ENCODE peak calls at places on chromosome X, in seven cellular contexts. One of them, this sample, is unnamed.

GRCh38 chrX:53795583-53795982 is 109.1 kb upstream of the HUWE1 start:
- DNase-seq in astrocyte: no peak
- DNase-seq in pancreas: no peak
- DNase-seq in fibroblast of pulmonary artery: peak
- DNase-seq in lung: no peak
- DNase-seq in brain microvascular endothelial cell: peak
- DNase-seq in BJ: no peak
- DNase-seq in this sample: peak

GRCh38 chrX:45749375-45749774 is 548.7 kb upstream of the DIPK2B start:
- DNase-seq in brain microvascular endothelial cell: no peak
- DNase-seq in pancreas: no peak
- DNase-seq in fibroblast of pulmonary artery: peak
- DNase-seq in lung: no peak
- DNase-seq in astrocyte: no peak
- DNase-seq in BJ: no peak
- DNase-seq in this sample: no peak

GRCh38 chrX:86044210-86044609 is 3.1 kb downstream of the CHM start:
- DNase-seq in fibroblast of pulmonary artery: no peak
- DNase-seq in BJ: no peak
- DNase-seq in brain microvascular endothelial cell: no peak
- DNase-seq in lung: no peak
- DNase-seq in astrocyte: no peak
- DNase-seq in pancreas: no peak
- DNase-seq in this sample: no peak

GRCh38 chrX:13005671-13006473 is 31.0 kb downstream of the TMSB4X start:
- DNase-seq in fibroblast of pulmonary artery: peak
- DNase-seq in BJ: no peak
- DNase-seq in lung: no peak
- DNase-seq in brain microvascular endothelial cell: no peak
- DNase-seq in pancreas: no peak
- DNase-seq in astrocyte: peak
- DNase-seq in this sample: peak

GRCh38 chrX:41664307-41665299 is 24.2 kb upstream of the GPR34 start:
- DNase-seq in astrocyte: no peak
- DNase-seq in BJ: no peak
- DNase-seq in lung: no peak
- DNase-seq in brain microvascular endothelial cell: no peak
- DNase-seq in pancreas: no peak
- DNase-seq in fibroblast of pulmonary artery: peak
- DNase-seq in this sample: peak

GRCh38 chrX:87805829-87806490 is 288.4 kb downstream of the KLHL4 start:
- DNase-seq in BJ: no peak
- DNase-seq in lung: no peak
- DNase-seq in fibroblast of pulmonary artery: peak
- DNase-seq in pancreas: no peak
- DNase-seq in brain microvascular endothelial cell: no peak
- DNase-seq in astrocyte: peak
- DNase-seq in this sample: no peak

GRCh38 chrX:38275615-38276014 is 51.7 kb downstream of the RPGR start:
- DNase-seq in BJ: peak
- DNase-seq in pancreas: no peak
- DNase-seq in astrocyte: peak
- DNase-seq in brain microvascular endothelial cell: peak
- DNase-seq in fibroblast of pulmonary artery: peak
- DNase-seq in lung: no peak
- DNase-seq in this sample: peak

GRCh38 chrX:1425381-1425780 is 27.3 kb downstream of the ASMTL start:
- DNase-seq in fibroblast of pulmonary artery: no peak
- DNase-seq in BJ: no peak
- DNase-seq in pancreas: peak
- DNase-seq in brain microvascular endothelial cell: no peak
- DNase-seq in lung: no peak
- DNase-seq in astrocyte: no peak
- DNase-seq in this sample: no peak

GRCh38 chrX:11257711-11258110 is 35.5 kb upstream of the AMELX start:
- DNase-seq in brain microvascular endothelial cell: no peak
- DNase-seq in astrocyte: no peak
- DNase-seq in pancreas: no peak
- DNase-seq in BJ: no peak
- DNase-seq in lung: no peak
- DNase-seq in fibroblast of pulmonary artery: no peak
- DNase-seq in this sample: no peak

GRCh38 chrX:2766921-2767320 is 15.1 kb downstream of the XG start:
- DNase-seq in fibroblast of pulmonary artery: no peak
- DNase-seq in brain microvascular endothelial cell: no peak
- DNase-seq in pancreas: no peak
- DNase-seq in BJ: no peak
- DNase-seq in astrocyte: no peak
- DNase-seq in lung: no peak
- DNase-seq in this sample: peak

GRCh38 chrX:2769615-2770014 is 17.8 kb downstream of the XG start:
- DNase-seq in astrocyte: no peak
- DNase-seq in BJ: no peak
- DNase-seq in lung: no peak
- DNase-seq in brain microvascular endothelial cell: no peak
- DNase-seq in fibroblast of pulmonary artery: no peak
- DNase-seq in pancreas: no peak
- DNase-seq in this sample: no peak

GRCh38 chrX:2764766-2765666 is 13.2 kb downstream of the XG start:
- DNase-seq in lung: no peak
- DNase-seq in astrocyte: no peak
- DNase-seq in pancreas: no peak
- DNase-seq in BJ: no peak
- DNase-seq in fibroblast of pulmonary artery: no peak
- DNase-seq in brain microvascular endothelial cell: no peak
- DNase-seq in this sample: no peak

GRCh38 chrX:2767631-2768455 is 16.0 kb downstream of the XG start:
- DNase-seq in fibroblast of pulmonary artery: peak
- DNase-seq in lung: peak
- DNase-seq in astrocyte: peak
- DNase-seq in brain microvascular endothelial cell: peak
- DNase-seq in pancreas: no peak
- DNase-seq in BJ: no peak
- DNase-seq in this sample: peak
- H3K4me3 ChIP-seq in fibroblast of pulmonary artery: no peak
- H3K4me3 ChIP-seq in lung: no peak
- H3K4me3 ChIP-seq in astrocyte: no peak
- H3K4me3 ChIP-seq in brain microvascular endothelial cell: no peak
- H3K4me3 ChIP-seq in pancreas: no peak
- H3K4me3 ChIP-seq in BJ: no peak
- H3K4me3 ChIP-seq in this sample: no peak

GRCh38 chrX:68944211-68944610 is 115.4 kb downstream of the EFNB1 start:
- DNase-seq in brain microvascular endothelial cell: no peak
- DNase-seq in astrocyte: no peak
- DNase-seq in lung: peak
- DNase-seq in BJ: no peak
- DNase-seq in fibroblast of pulmonary artery: no peak
- DNase-seq in pancreas: no peak
- DNase-seq in this sample: no peak

GRCh38 chrX:68945081-68945602 is 116.3 kb downstream of the EFNB1 start:
- DNase-seq in lung: peak
- DNase-seq in astrocyte: no peak
- DNase-seq in brain microvascular endothelial cell: no peak
- DNase-seq in pancreas: no peak
- DNase-seq in BJ: no peak
- DNase-seq in fibroblast of pulmonary artery: no peak
- DNase-seq in this sample: no peak

GRCh38 chrX:68947882-68948605 is 119.2 kb downstream of the EFNB1 start:
- DNase-seq in pancreas: no peak
- DNase-seq in fibroblast of pulmonary artery: no peak
- DNase-seq in lung: peak
- DNase-seq in astrocyte: no peak
- DNase-seq in brain microvascular endothelial cell: no peak
- DNase-seq in BJ: no peak
- DNase-seq in this sample: peak

GRCh38 chrX:68942797-68943196 is 114.0 kb downstream of the EFNB1 start:
- DNase-seq in pancreas: no peak
- DNase-seq in BJ: no peak
- DNase-seq in astrocyte: no peak
- DNase-seq in brain microvascular endothelial cell: no peak
- DNase-seq in fibroblast of pulmonary artery: no peak
- DNase-seq in lung: no peak
- DNase-seq in this sample: no peak

DNA sequence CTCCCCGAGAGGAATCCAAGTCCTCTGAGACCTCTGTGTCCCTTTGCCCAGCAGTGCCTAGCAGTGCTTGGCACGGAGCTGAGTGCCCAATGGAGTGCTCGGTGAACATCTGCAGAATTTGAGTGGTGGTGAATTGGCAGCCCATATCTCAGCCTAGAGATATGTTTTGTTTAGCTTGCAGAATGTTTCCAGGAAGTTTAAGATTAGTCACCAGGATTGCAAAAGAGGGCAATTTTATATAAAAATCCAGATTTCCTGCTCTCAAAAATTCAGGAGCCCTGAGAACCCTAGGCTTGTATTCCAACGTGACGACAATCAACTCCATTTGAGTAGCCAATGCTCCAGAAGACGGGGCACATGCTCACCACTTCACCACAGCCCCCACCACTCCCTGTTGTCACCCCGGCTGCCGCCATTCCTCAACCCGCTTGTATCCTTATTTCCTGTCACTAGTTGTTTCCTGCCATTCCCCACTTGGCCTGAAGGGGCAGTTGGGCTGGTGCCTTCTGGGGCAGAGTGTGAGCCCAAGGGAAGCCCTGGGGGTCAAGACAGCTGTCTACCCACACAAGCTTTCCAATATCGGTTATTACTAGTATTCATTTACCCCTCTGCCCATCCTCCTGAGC is 116.9 kb downstream of the EFNB1 start:
- DNase-seq in fibroblast of pulmonary artery: peak
- DNase-seq in pancreas: no peak
- DNase-seq in astrocyte: peak
- DNase-seq in brain microvascular endothelial cell: peak
- DNase-seq in BJ: no peak
- DNase-seq in lung: peak
- DNase-seq in this sample: peak
- TF ChIP-seq CTCF in fibroblast of pulmonary artery: peak
- TF ChIP-seq CTCF in pancreas: no peak
- TF ChIP-seq CTCF in astrocyte: peak
- TF ChIP-seq CTCF in brain microvascular endothelial cell: peak
- TF ChIP-seq CTCF in BJ: peak
- TF ChIP-seq CTCF in lung: no peak
- TF ChIP-seq CTCF in this sample: peak

GRCh38 chrX:70168238-70169188 is 8.8 kb upstream of the DGAT2L6 start:
- DNase-seq in astrocyte: peak
- DNase-seq in fibroblast of pulmonary artery: peak
- DNase-seq in pancreas: no peak
- DNase-seq in BJ: no peak
- DNase-seq in brain microvascular endothelial cell: peak
- DNase-seq in lung: no peak
- DNase-seq in this sample: peak
- H3K4me3 ChIP-seq in astrocyte: peak
- H3K4me3 ChIP-seq in fibroblast of pulmonary artery: no peak
- H3K4me3 ChIP-seq in pancreas: no peak
- H3K4me3 ChIP-seq in BJ: no peak
- H3K4me3 ChIP-seq in brain microvascular endothelial cell: no peak
- H3K4me3 ChIP-seq in lung: no peak
- H3K4me3 ChIP-seq in this sample: peak

DNA sequence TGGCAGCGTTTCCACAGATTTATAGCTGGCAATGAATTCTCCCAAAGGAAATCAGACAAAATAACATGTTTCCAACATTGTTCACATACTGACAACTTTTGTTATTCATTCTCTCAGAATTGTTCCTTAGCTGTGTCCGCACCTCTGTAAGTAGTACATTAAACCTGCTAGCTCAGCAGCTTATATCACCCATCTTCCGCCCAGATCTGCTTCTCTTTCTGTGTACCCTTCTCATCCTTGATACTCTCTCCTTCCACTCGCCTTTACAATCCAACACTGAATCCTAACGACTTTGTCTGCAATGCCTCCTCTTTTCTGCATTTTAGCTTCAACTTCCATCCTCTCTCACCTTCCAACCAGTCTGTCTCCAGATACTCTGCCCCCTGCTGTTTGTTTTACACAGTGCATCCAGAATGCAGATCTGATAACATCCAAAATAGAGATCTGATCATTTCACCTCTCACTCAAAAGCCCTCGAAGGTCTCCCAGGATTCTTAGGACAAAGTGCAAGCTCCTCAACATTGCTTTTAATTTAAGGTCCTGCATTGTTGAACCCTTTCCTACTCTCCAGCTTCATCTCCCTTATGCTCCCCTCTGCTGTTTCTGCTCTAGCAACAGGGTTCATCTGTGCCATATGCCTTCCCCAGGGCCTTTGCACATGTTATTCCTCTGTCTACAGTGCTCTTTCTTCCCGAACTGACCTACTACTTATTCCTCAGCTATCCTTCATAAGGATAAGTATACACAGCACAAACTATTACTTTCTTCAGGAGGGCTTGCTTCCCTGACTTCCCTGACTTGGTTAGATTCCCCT is 67.3 kb upstream of the VBP1 start:
- DNase-seq in brain microvascular endothelial cell: peak
- DNase-seq in lung: no peak
- DNase-seq in astrocyte: no peak
- DNase-seq in pancreas: no peak
- DNase-seq in fibroblast of pulmonary artery: peak
- DNase-seq in BJ: no peak
- DNase-seq in this sample: peak
- TF ChIP-seq CTCF in brain microvascular endothelial cell: peak
- TF ChIP-seq CTCF in lung: no peak
- TF ChIP-seq CTCF in astrocyte: peak
- TF ChIP-seq CTCF in pancreas: peak
- TF ChIP-seq CTCF in fibroblast of pulmonary artery: peak
- TF ChIP-seq CTCF in BJ: peak
- TF ChIP-seq CTCF in this sample: peak

GRCh38 chrX:25020391-25021131 is 4.8 kb upstream of the ARX start:
- DNase-seq in brain microvascular endothelial cell: no peak
- DNase-seq in fibroblast of pulmonary artery: no peak
- DNase-seq in pancreas: no peak
- DNase-seq in astrocyte: no peak
- DNase-seq in lung: no peak
- DNase-seq in BJ: no peak
- DNase-seq in this sample: no peak
- H3K4me3 ChIP-seq in brain microvascular endothelial cell: no peak
- H3K4me3 ChIP-seq in fibroblast of pulmonary artery: no peak
- H3K4me3 ChIP-seq in pancreas: no peak
- H3K4me3 ChIP-seq in astrocyte: peak
- H3K4me3 ChIP-seq in lung: no peak
- H3K4me3 ChIP-seq in BJ: no peak
- H3K4me3 ChIP-seq in this sample: no peak

GRCh38 chrX:19334945-19335626 is 8.6 kb upstream of the PDHA1 start:
- DNase-seq in brain microvascular endothelial cell: peak
- DNase-seq in astrocyte: no peak
- DNase-seq in fibroblast of pulmonary artery: peak
- DNase-seq in BJ: no peak
- DNase-seq in lung: no peak
- DNase-seq in pancreas: no peak
- DNase-seq in this sample: no peak
- TF ChIP-seq CTCF in brain microvascular endothelial cell: peak
- TF ChIP-seq CTCF in astrocyte: peak
- TF ChIP-seq CTCF in fibroblast of pulmonary artery: peak
- TF ChIP-seq CTCF in BJ: no peak
- TF ChIP-seq CTCF in lung: no peak
- TF ChIP-seq CTCF in pancreas: no peak
- TF ChIP-seq CTCF in this sample: no peak

DNA sequence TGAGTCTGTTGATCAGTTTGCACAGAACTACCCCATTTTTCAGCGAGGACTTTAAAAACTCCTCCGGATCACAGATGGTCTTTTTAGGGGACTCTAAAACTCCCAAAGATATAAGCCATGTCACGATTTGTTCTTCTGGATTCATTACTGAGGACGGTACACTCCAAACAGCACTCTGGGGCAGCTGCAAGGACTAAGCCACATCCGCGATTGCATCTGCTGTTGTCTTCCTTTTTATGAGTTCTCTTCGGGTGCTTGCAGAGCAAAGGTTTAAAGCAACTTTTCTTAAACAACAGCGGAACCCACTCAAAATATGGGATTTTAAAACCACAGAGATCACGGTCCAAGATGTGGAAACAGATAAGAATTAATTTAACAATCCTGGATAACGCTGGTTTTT is at the start of gene ARHGEF6:
- DNase-seq in brain microvascular endothelial cell: no peak
- DNase-seq in astrocyte: no peak
- DNase-seq in pancreas: no peak
- DNase-seq in lung: no peak
- DNase-seq in BJ: no peak
- DNase-seq in fibroblast of pulmonary artery: no peak
- DNase-seq in this sample: no peak
- H3K4me3 ChIP-seq in brain microvascular endothelial cell: peak
- H3K4me3 ChIP-seq in astrocyte: no peak
- H3K4me3 ChIP-seq in pancreas: no peak
- H3K4me3 ChIP-seq in lung: peak
- H3K4me3 ChIP-seq in BJ: peak
- H3K4me3 ChIP-seq in fibroblast of pulmonary artery: no peak
- H3K4me3 ChIP-seq in this sample: peak

This sample was measured in AG10803.